ENCODE peak calls at places on chromosomes 12 and 14, in ten cellular contexts. L is HCT116, H is heart left ventricle, Y is adrenal gland, A is testis, X is ovary, O is IMR-90, D is transverse colon, V is uterus, G is tibial nerve. W is an unnamed sample.

GRCh38 chr12:28611115-28611435 is 420.8 kb downstream of the CCDC91 start:
- DNase-seq in G (no peak), D (no peak), L (peak; percentile 21), Y (no peak), V (no peak), H (no peak), O (peak; percentile 93), X (no peak), A (no peak), W (no peak)

GRCh38 chr12:45756666-45757065 is 27.2 kb downstream of the ARID2 start:
- DNase-seq in D (no peak), Y (no peak), L (no peak), H (no peak), G (no peak), O (peak; percentile 51), X (no peak), V (no peak), A (peak; percentile 25), W (no peak)

GRCh38 chr14:70489579-70490175 is 37.7 kb downstream of the ADAM21 start:
- DNase-seq in D (no peak), O (no peak), L (no peak), H (no peak), G (no peak), Y (no peak), A (no peak), X (no peak), V (no peak), W (no peak)

GRCh38 chr14:68956728-68957127 is 22.4 kb downstream of the ACTN1 start:
- DNase-seq in D (no peak), A (no peak), H (no peak), Y (no peak), G (no peak), L (no peak), O (no peak), V (no peak), X (no peak), W (no peak)

GRCh38 chr12:76943004-76943403 is 64.2 kb upstream of the CSRP2 start:
- DNase-seq in H (no peak), O (no peak), X (no peak), D (no peak), V (no peak), L (no peak), Y (no peak), G (no peak), A (no peak), W (no peak)

GRCh38 chr14:95296595-95297365 is 22.9 kb downstream of the CLMN start:
- DNase-seq in A (no peak), L (no peak), V (no peak), H (no peak), X (no peak), O (no peak), D (no peak), G (no peak), Y (no peak), W (no peak)

GRCh38 chr14:92922883-92923743 is at the start of gene CHGA:
- DNase-seq in L (no peak), V (peak; percentile 31), X (peak; percentile 41), D (peak; percentile 37), A (peak; percentile 81), G (peak; percentile 18), O (peak; percentile 20), Y (peak; percentile 54), H (peak; percentile 52), W (peak; percentile 57)

GRCh38 chr14:80996049-80996901 is 40.9 kb downstream of the TSHR start:
- DNase-seq in D (peak; percentile 12), G (peak; percentile 58), L (peak; percentile 66), Y (peak; percentile 79), V (no peak), X (peak; percentile 8), O (peak; percentile 84), A (peak; percentile 53), H (peak; percentile 32), W (peak; percentile 60)

GRCh38 chr14:34741840-34742239 is 27.4 kb upstream of the CFL2 start:
- DNase-seq in D (no peak), V (no peak), A (no peak), X (no peak), L (no peak), Y (no peak), H (no peak), O (no peak), G (no peak), W (no peak)

GRCh38 chr14:104109121-104109541 is 23.6 kb downstream of the ASPG start:
- DNase-seq in X (no peak), D (no peak), V (no peak), O (no peak), A (no peak), G (no peak), Y (peak; percentile 10), L (no peak), H (no peak), W (peak; percentile 37)

GRCh38 chr14:52272375-52272774 is 4.9 kb downstream of the PTGDR start:
- DNase-seq in V (no peak), H (no peak), X (no peak), D (peak; percentile 48), Y (no peak), L (peak; percentile 29), O (peak; percentile 40), G (no peak), A (no peak), W (peak; percentile 55)

DNA sequence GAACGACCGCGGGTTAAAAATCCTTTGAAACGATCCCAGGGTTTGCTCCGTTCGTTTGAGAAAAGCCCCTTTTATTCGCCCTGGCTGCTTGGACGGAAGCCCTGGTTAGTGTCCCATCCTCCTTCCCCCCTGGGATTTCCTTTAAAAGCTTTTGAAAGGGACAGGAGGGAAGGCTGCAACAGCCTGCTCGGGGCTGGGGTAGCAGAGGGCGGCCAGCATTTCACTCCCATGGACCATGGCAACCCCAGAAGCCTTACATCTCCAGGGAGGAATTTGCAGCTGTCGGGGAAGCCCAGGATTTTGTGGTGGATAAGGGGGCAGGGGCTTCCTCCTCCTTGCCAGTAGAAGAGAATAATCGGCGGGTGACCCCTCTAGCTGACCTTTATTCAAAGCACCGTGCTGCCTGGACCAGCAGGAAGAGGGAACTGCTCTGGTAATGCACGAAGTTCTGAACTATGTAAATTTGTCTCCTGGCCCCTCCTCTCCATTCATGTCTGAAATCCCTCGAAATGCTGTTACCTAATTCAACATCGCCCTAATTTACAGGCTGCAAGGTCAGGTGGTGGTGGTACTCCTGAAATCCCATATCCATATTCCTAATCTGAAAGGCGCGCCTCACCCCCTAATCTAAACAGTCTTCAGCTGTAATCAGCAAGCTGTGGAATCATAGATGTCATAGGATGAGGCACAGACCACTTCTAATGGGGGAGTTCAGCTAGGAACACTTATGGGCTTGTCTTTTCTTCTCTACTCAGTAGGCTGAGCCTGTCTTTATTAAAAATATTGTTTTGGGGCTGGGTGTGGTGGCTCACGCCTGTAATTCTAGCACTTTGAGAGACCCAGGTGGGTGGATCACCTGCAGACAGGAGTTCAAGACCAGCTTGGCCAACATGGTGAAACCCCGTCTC is 1.0 kb upstream of the CLIP1 start:
- DNase-seq in A (peak; percentile 22), Y (peak; percentile 22), D (peak; percentile 31), X (no peak), L (peak; percentile 50), V (no peak), H (no peak), G (no peak), O (peak; percentile 62), W (peak; percentile 56)
- TF ChIP-seq POLR2A in A (no peak), Y (no peak), D (no peak), X (no peak), L (no peak), V (no peak), H (no peak), G (no peak), O (no peak), W (no peak)

DNA sequence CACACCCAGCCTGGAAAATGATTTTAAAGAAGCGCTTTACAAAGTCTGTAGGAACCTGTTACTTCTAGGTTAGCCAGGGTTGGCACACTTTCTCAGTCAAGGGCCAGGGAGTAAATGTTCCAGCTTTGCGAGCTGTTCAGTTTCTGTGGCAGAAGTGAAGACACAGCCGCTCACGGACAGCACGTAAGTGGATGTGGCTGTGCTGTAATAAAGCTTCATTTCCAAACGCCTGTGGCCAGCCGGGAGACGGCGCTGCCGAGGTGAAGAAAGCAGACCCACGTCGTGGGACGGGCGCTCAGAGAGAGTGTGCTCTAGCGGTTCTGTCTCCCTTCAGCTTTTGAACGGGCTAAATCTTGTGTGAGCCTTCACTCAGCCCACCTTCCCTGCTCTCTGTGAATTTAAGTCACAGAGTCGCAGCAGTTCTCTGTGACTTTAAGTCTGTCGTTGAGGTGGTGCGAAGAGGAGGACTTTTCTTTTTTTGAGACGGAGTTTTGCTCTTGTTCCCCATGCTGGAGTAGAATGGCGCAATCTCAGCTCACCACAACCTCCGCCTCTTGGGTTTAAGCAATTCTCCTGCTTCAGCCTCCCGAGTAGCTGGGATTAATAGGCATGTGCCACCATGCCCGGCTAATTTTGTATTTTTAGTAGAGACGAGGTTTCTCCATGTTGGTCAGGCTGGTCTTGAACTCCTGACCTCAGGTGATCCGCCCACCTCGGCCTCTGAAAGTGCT is 35.6 kb downstream of the EP400 start:
- DNase-seq in X (no peak), O (no peak), V (no peak), G (no peak), A (peak; percentile 15), H (no peak), L (no peak), Y (peak; percentile 41), D (no peak), W (peak; percentile 46)
- TF ChIP-seq POLR2A in X (no peak), O (no peak), V (no peak), G (no peak), A (no peak), H (no peak), L (no peak), Y (no peak), D (no peak), W (no peak)

DNA sequence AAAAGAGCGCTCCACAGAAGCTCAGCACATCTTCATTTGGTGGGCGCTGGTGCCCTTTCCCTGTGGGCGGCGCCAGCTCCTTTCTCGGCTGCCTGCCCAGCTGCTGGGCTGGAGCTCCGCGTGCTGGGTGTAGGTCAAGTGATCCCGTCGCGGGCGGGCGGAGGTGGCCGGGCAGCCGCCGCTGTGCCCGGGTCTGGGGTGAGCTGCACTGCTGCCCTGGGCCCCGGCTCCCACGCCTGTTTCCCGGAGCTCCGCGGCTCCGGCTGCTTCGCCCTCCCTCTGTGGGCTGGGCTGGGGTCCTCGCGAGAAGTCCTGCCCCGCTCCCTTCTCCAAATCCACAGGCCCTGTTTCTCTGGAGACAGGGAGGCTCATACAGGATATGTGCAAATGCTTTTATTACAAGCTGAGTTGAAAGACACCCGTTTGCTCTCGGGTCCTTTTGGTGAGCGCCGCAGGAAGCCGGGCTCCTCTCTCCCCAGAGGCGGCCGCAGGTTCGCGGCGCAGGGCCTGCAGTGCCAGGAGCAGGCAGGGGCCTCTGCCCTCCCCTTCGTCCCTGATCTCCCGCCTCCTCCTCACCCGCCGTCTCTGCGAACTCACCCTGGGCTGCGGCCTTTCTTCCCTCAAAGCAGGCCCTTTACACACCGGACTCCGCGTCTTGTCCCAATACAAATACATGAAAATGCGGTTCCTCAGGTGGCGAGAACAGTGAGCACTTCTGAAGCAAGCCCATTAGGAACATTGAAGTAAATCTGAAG is 67.8 kb upstream of the CAPRIN2 start:
- DNase-seq in A (peak; percentile 70), L (no peak), H (peak; percentile 79), V (peak; percentile 52), X (peak; percentile 52), O (peak; percentile 10), G (peak; percentile 47), Y (peak; percentile 69), D (peak; percentile 61), W (peak; percentile 72)
- TF ChIP-seq POLR2A in A (no peak), L (no peak), H (no peak), V (no peak), X (no peak), O (no peak), G (peak; percentile 20), Y (no peak), D (no peak), W (peak; percentile 20)

GRCh38 chr12:43836455-43836989 is 641 bp downstream of the TMEM117 start:
- DNase-seq in L (no peak), X (no peak), V (no peak), O (peak; percentile 46), H (peak; percentile 10), Y (peak; percentile 23), A (no peak), G (peak; percentile 29), D (no peak), W (no peak)
- TF ChIP-seq POLR2A in L (no peak), X (no peak), V (no peak), O (no peak), H (no peak), Y (no peak), A (no peak), G (no peak), D (peak; percentile 46), W (no peak)

W was measured in Peyer's patch.